ENCODE peak calls at places on chromosomes 11 and 22, in ten cellular contexts. One of them, this sample, is unnamed.

GRCh38 chr22:35868938-35869337 is 151.3 kb downstream of the APOL5 start:
- DNase-seq in DMS79 treated with DMSO at 0.1 percent for 48 hours: no peak
- DNase-seq in stimulated activated CD4-positive, alpha-beta T cell treated with anti-CD3 and anti-CD28 coated beads, Interleukin-2, amount 100 ng/mL, for 24 hours: no peak
- DNase-seq in LHCN-M2: no peak
- DNase-seq in CD4-positive, alpha-beta T cell: no peak
- DNase-seq in fibroblast of lung: no peak
- DNase-seq in heart left ventricle: no peak
- DNase-seq in heart right ventricle: no peak
- DNase-seq in ELR: peak
- DNase-seq in astrocyte of the spinal cord: no peak
- DNase-seq in this sample: no peak

GRCh38 chr11:69721745-69722144 is 17.9 kb upstream of the FGF19 start:
- DNase-seq in fibroblast of lung: no peak
- DNase-seq in heart right ventricle: no peak
- DNase-seq in LHCN-M2: no peak
- DNase-seq in astrocyte of the spinal cord: no peak
- DNase-seq in CD4-positive, alpha-beta T cell: no peak
- DNase-seq in stimulated activated CD4-positive, alpha-beta T cell treated with anti-CD3 and anti-CD28 coated beads, Interleukin-2, amount 100 ng/mL, for 24 hours: no peak
- DNase-seq in DMS79 treated with DMSO at 0.1 percent for 48 hours: no peak
- DNase-seq in heart left ventricle: no peak
- DNase-seq in ELR: peak
- DNase-seq in this sample: no peak

GRCh38 chr11:119664063-119664572 is 64.9 kb downstream of the NECTIN1 start:
- DNase-seq in astrocyte of the spinal cord: no peak
- DNase-seq in heart left ventricle: no peak
- DNase-seq in CD4-positive, alpha-beta T cell: no peak
- DNase-seq in ELR: no peak
- DNase-seq in DMS79 treated with DMSO at 0.1 percent for 48 hours: peak
- DNase-seq in heart right ventricle: no peak
- DNase-seq in LHCN-M2: peak
- DNase-seq in stimulated activated CD4-positive, alpha-beta T cell treated with anti-CD3 and anti-CD28 coated beads, Interleukin-2, amount 100 ng/mL, for 24 hours: no peak
- DNase-seq in fibroblast of lung: peak
- DNase-seq in this sample: no peak

GRCh38 chr11:23688835-23689234 is 808.0 kb upstream of the LUZP2 start:
- DNase-seq in ELR: peak
- DNase-seq in CD4-positive, alpha-beta T cell: no peak
- DNase-seq in heart left ventricle: no peak
- DNase-seq in DMS79 treated with DMSO at 0.1 percent for 48 hours: no peak
- DNase-seq in stimulated activated CD4-positive, alpha-beta T cell treated with anti-CD3 and anti-CD28 coated beads, Interleukin-2, amount 100 ng/mL, for 24 hours: no peak
- DNase-seq in LHCN-M2: peak
- DNase-seq in heart right ventricle: no peak
- DNase-seq in fibroblast of lung: peak
- DNase-seq in astrocyte of the spinal cord: peak
- DNase-seq in this sample: no peak

GRCh38 chr11:114440121-114440860 is 1.0 kb downstream of the REXO2 start:
- DNase-seq in DMS79 treated with DMSO at 0.1 percent for 48 hours: no peak
- DNase-seq in LHCN-M2: peak
- DNase-seq in fibroblast of lung: peak
- DNase-seq in ELR: peak
- DNase-seq in astrocyte of the spinal cord: no peak
- DNase-seq in CD4-positive, alpha-beta T cell: no peak
- DNase-seq in heart right ventricle: no peak
- DNase-seq in stimulated activated CD4-positive, alpha-beta T cell treated with anti-CD3 and anti-CD28 coated beads, Interleukin-2, amount 100 ng/mL, for 24 hours: no peak
- DNase-seq in heart left ventricle: no peak
- DNase-seq in this sample: no peak

GRCh38 chr11:77909277-77909676 is 85.2 kb downstream of the INTS4 start:
- DNase-seq in LHCN-M2: no peak
- DNase-seq in DMS79 treated with DMSO at 0.1 percent for 48 hours: no peak
- DNase-seq in ELR: no peak
- DNase-seq in astrocyte of the spinal cord: no peak
- DNase-seq in heart left ventricle: no peak
- DNase-seq in CD4-positive, alpha-beta T cell: no peak
- DNase-seq in stimulated activated CD4-positive, alpha-beta T cell treated with anti-CD3 and anti-CD28 coated beads, Interleukin-2, amount 100 ng/mL, for 24 hours: no peak
- DNase-seq in heart right ventricle: no peak
- DNase-seq in fibroblast of lung: no peak
- DNase-seq in this sample: no peak

GRCh38 chr11:32087602-32088001 is 3.3 kb upstream of the RCN1 start:
- DNase-seq in CD4-positive, alpha-beta T cell: no peak
- DNase-seq in stimulated activated CD4-positive, alpha-beta T cell treated with anti-CD3 and anti-CD28 coated beads, Interleukin-2, amount 100 ng/mL, for 24 hours: no peak
- DNase-seq in ELR: peak
- DNase-seq in astrocyte of the spinal cord: peak
- DNase-seq in heart right ventricle: no peak
- DNase-seq in LHCN-M2: peak
- DNase-seq in fibroblast of lung: peak
- DNase-seq in heart left ventricle: no peak
- DNase-seq in DMS79 treated with DMSO at 0.1 percent for 48 hours: no peak
- DNase-seq in this sample: no peak

GRCh38 chr11:2202071-2202899 is 30.7 kb upstream of the TH start:
- DNase-seq in ELR: no peak
- DNase-seq in CD4-positive, alpha-beta T cell: no peak
- DNase-seq in astrocyte of the spinal cord: no peak
- DNase-seq in fibroblast of lung: no peak
- DNase-seq in LHCN-M2: no peak
- DNase-seq in heart right ventricle: no peak
- DNase-seq in DMS79 treated with DMSO at 0.1 percent for 48 hours: no peak
- DNase-seq in stimulated activated CD4-positive, alpha-beta T cell treated with anti-CD3 and anti-CD28 coated beads, Interleukin-2, amount 100 ng/mL, for 24 hours: no peak
- DNase-seq in heart left ventricle: no peak
- DNase-seq in this sample: no peak

GRCh38 chr11:105610796-105611361 is 1.0 kb downstream of the GRIA4 start:
- DNase-seq in astrocyte of the spinal cord: peak
- DNase-seq in stimulated activated CD4-positive, alpha-beta T cell treated with anti-CD3 and anti-CD28 coated beads, Interleukin-2, amount 100 ng/mL, for 24 hours: no peak
- DNase-seq in LHCN-M2: no peak
- DNase-seq in heart left ventricle: no peak
- DNase-seq in ELR: peak
- DNase-seq in fibroblast of lung: no peak
- DNase-seq in CD4-positive, alpha-beta T cell: no peak
- DNase-seq in DMS79 treated with DMSO at 0.1 percent for 48 hours: no peak
- DNase-seq in heart right ventricle: no peak
- DNase-seq in this sample: no peak

GRCh38 chr11:87059596-87059995 is 21.9 kb downstream of the TMEM135 start:
- DNase-seq in LHCN-M2: no peak
- DNase-seq in ELR: no peak
- DNase-seq in heart left ventricle: no peak
- DNase-seq in fibroblast of lung: no peak
- DNase-seq in DMS79 treated with DMSO at 0.1 percent for 48 hours: no peak
- DNase-seq in CD4-positive, alpha-beta T cell: no peak
- DNase-seq in stimulated activated CD4-positive, alpha-beta T cell treated with anti-CD3 and anti-CD28 coated beads, Interleukin-2, amount 100 ng/mL, for 24 hours: no peak
- DNase-seq in astrocyte of the spinal cord: no peak
- DNase-seq in heart right ventricle: no peak
- DNase-seq in this sample: no peak

GRCh38 chr11:11667056-11667455 is 45.3 kb upstream of the GALNT18 start:
- DNase-seq in CD4-positive, alpha-beta T cell: no peak
- DNase-seq in heart left ventricle: no peak
- DNase-seq in fibroblast of lung: peak
- DNase-seq in ELR: peak
- DNase-seq in astrocyte of the spinal cord: no peak
- DNase-seq in LHCN-M2: peak
- DNase-seq in DMS79 treated with DMSO at 0.1 percent for 48 hours: no peak
- DNase-seq in heart right ventricle: no peak
- DNase-seq in stimulated activated CD4-positive, alpha-beta T cell treated with anti-CD3 and anti-CD28 coated beads, Interleukin-2, amount 100 ng/mL, for 24 hours: no peak
- DNase-seq in this sample: no peak

GRCh38 chr22:46664301-46664855 is 44.2 kb downstream of the GRAMD4 start:
- DNase-seq in fibroblast of lung: no peak
- DNase-seq in LHCN-M2: no peak
- DNase-seq in astrocyte of the spinal cord: no peak
- DNase-seq in heart right ventricle: peak
- DNase-seq in stimulated activated CD4-positive, alpha-beta T cell treated with anti-CD3 and anti-CD28 coated beads, Interleukin-2, amount 100 ng/mL, for 24 hours: no peak
- DNase-seq in CD4-positive, alpha-beta T cell: no peak
- DNase-seq in DMS79 treated with DMSO at 0.1 percent for 48 hours: no peak
- DNase-seq in heart left ventricle: no peak
- DNase-seq in ELR: no peak
- DNase-seq in this sample: no peak

GRCh38 chr22:47300698-47301405 is 538.4 kb downstream of the TBC1D22A start:
- DNase-seq in DMS79 treated with DMSO at 0.1 percent for 48 hours: no peak
- DNase-seq in LHCN-M2: no peak
- DNase-seq in astrocyte of the spinal cord: no peak
- DNase-seq in ELR: no peak
- DNase-seq in heart left ventricle: no peak
- DNase-seq in heart right ventricle: no peak
- DNase-seq in stimulated activated CD4-positive, alpha-beta T cell treated with anti-CD3 and anti-CD28 coated beads, Interleukin-2, amount 100 ng/mL, for 24 hours: no peak
- DNase-seq in fibroblast of lung: no peak
- DNase-seq in CD4-positive, alpha-beta T cell: no peak
- DNase-seq in this sample: peak

GRCh38 chr11:44600739-44601416 is 35.4 kb downstream of the CD82 start:
- DNase-seq in fibroblast of lung: peak
- DNase-seq in astrocyte of the spinal cord: no peak
- DNase-seq in stimulated activated CD4-positive, alpha-beta T cell treated with anti-CD3 and anti-CD28 coated beads, Interleukin-2, amount 100 ng/mL, for 24 hours: no peak
- DNase-seq in ELR: no peak
- DNase-seq in LHCN-M2: peak
- DNase-seq in heart left ventricle: peak
- DNase-seq in heart right ventricle: peak
- DNase-seq in DMS79 treated with DMSO at 0.1 percent for 48 hours: peak
- DNase-seq in CD4-positive, alpha-beta T cell: no peak
- DNase-seq in this sample: no peak

GRCh38 chr22:24157783-24158170 is 23.5 kb upstream of the SUSD2 start:
- DNase-seq in stimulated activated CD4-positive, alpha-beta T cell treated with anti-CD3 and anti-CD28 coated beads, Interleukin-2, amount 100 ng/mL, for 24 hours: no peak
- DNase-seq in astrocyte of the spinal cord: no peak
- DNase-seq in DMS79 treated with DMSO at 0.1 percent for 48 hours: no peak
- DNase-seq in LHCN-M2: peak
- DNase-seq in CD4-positive, alpha-beta T cell: no peak
- DNase-seq in heart left ventricle: no peak
- DNase-seq in fibroblast of lung: no peak
- DNase-seq in ELR: peak
- DNase-seq in heart right ventricle: no peak
- DNase-seq in this sample: peak

GRCh38 chr11:117145393-117145761 is 1.3 kb downstream of the PAFAH1B2 start:
- DNase-seq in fibroblast of lung: peak
- DNase-seq in DMS79 treated with DMSO at 0.1 percent for 48 hours: no peak
- DNase-seq in heart left ventricle: no peak
- DNase-seq in astrocyte of the spinal cord: peak
- DNase-seq in CD4-positive, alpha-beta T cell: no peak
- DNase-seq in stimulated activated CD4-positive, alpha-beta T cell treated with anti-CD3 and anti-CD28 coated beads, Interleukin-2, amount 100 ng/mL, for 24 hours: peak
- DNase-seq in heart right ventricle: no peak
- DNase-seq in LHCN-M2: peak
- DNase-seq in ELR: peak
- DNase-seq in this sample: no peak

GRCh38 chr22:46119729-46120419 is 30.5 kb upstream of the PPARA start:
- DNase-seq in heart left ventricle: no peak
- DNase-seq in ELR: peak
- DNase-seq in stimulated activated CD4-positive, alpha-beta T cell treated with anti-CD3 and anti-CD28 coated beads, Interleukin-2, amount 100 ng/mL, for 24 hours: no peak
- DNase-seq in LHCN-M2: peak
- DNase-seq in astrocyte of the spinal cord: peak
- DNase-seq in heart right ventricle: peak
- DNase-seq in CD4-positive, alpha-beta T cell: no peak
- DNase-seq in fibroblast of lung: peak
- DNase-seq in DMS79 treated with DMSO at 0.1 percent for 48 hours: no peak
- DNase-seq in this sample: no peak

GRCh38 chr11:1820463-1821325 is 14.1 kb upstream of the SYT8 start:
- DNase-seq in CD4-positive, alpha-beta T cell: no peak
- DNase-seq in heart left ventricle: no peak
- DNase-seq in ELR: no peak
- DNase-seq in DMS79 treated with DMSO at 0.1 percent for 48 hours: no peak
- DNase-seq in astrocyte of the spinal cord: no peak
- DNase-seq in fibroblast of lung: no peak
- DNase-seq in heart right ventricle: no peak
- DNase-seq in LHCN-M2: no peak
- DNase-seq in stimulated activated CD4-positive, alpha-beta T cell treated with anti-CD3 and anti-CD28 coated beads, Interleukin-2, amount 100 ng/mL, for 24 hours: no peak
- DNase-seq in this sample: no peak

GRCh38 chr11:71246559-71246958 is 5.8 kb downstream of the SHANK2 start:
- DNase-seq in CD4-positive, alpha-beta T cell: no peak
- DNase-seq in astrocyte of the spinal cord: no peak
- DNase-seq in heart right ventricle: no peak
- DNase-seq in DMS79 treated with DMSO at 0.1 percent for 48 hours: peak
- DNase-seq in fibroblast of lung: no peak
- DNase-seq in ELR: no peak
- DNase-seq in LHCN-M2: no peak
- DNase-seq in heart left ventricle: no peak
- DNase-seq in stimulated activated CD4-positive, alpha-beta T cell treated with anti-CD3 and anti-CD28 coated beads, Interleukin-2, amount 100 ng/mL, for 24 hours: no peak
- DNase-seq in this sample: peak